ENCODE peak calls at places on chromosomes 6 and 20, in nine cellular contexts. D is upper lobe of right lung; G is ACHN; V is CD4-positive, alpha-beta T cell; K is stimulated activated CD4-positive, alpha-beta T cell treated with anti-CD3 and anti-CD28 coated beads, TNF-alpha, amount 100 ng/mL, for 4 hours; E is NCI-H1105; P is ovary; U is stimulated activated CD8-positive, alpha-beta memory T cell treated with anti-CD3 and anti-CD28 coated beads, Interleukin-12 subunit alpha, Interleukin-12 subunit beta, amount 100 ng/mL, for 4 hours; A is kidney tubule cell. Y is an unnamed sample.

GRCh38 chr20:47784599-47785320 is 521 bp downstream of the SULF2 start:
- DNase-seq in D (no peak), G (peak; percentile 53), V (no peak), K (no peak), E (no peak), P (peak; percentile 49), U (no peak), A (peak; percentile 67), Y (peak; percentile 66)

GRCh38 chr6:115982453-115982852 is 78.2 kb downstream of the FRK start:
- DNase-seq in D (no peak), G (no peak), V (no peak), K (no peak), E (no peak), P (no peak), U (no peak), A (peak; percentile 73), Y (no peak)

GRCh38 chr6:147205690-147206600 is 1.7 kb downstream of the STXBP5 start:
- DNase-seq in D (no peak), G (no peak), V (no peak), K (no peak), E (no peak), P (no peak), U (no peak), A (peak; percentile 10), Y (no peak)

GRCh38 chr6:209432-210103 is 82.7 kb upstream of the DUSP22 start:
- DNase-seq in D (no peak), G (no peak), V (peak; percentile 28), K (no peak), E (no peak), P (no peak), U (no peak), A (no peak), Y (no peak)

GRCh38 chr6:99119109-99120031 is 171.6 kb upstream of the FBXL4 start:
- DNase-seq in D (no peak), G (peak; percentile 54), V (no peak), K (no peak), E (peak; percentile 56), P (no peak), U (no peak), A (peak; percentile 73), Y (peak; percentile 39)

GRCh38 chr6:9795880-9796279 is 619.0 kb downstream of the TFAP2A start:
- DNase-seq in D (no peak), G (no peak), V (no peak), K (no peak), E (no peak), P (no peak), U (no peak), A (no peak), Y (no peak)

GRCh38 chr20:60694763-60695162 is 557.3 kb upstream of the CDH4 start:
- DNase-seq in D (no peak), G (no peak), V (no peak), K (no peak), E (no peak), P (no peak), U (no peak), A (peak; percentile 73), Y (no peak)

GRCh38 chr6:30231067-30231466 is 17.9 kb upstream of the TRIM26 start:
- DNase-seq in D (no peak), G (no peak), V (no peak), K (no peak), E (no peak), P (no peak), U (no peak), A (no peak), Y (no peak)

GRCh38 chr6:45479834-45480696 is 102.3 kb upstream of the SUPT3H start:
- DNase-seq in D (no peak), G (no peak), V (no peak), K (no peak), E (no peak), P (no peak), U (no peak), A (peak; percentile 50), Y (no peak)

GRCh38 chr20:25003002-25003401 is 10.5 kb upstream of the APMAP start:
- DNase-seq in D (no peak), G (no peak), V (no peak), K (no peak), E (no peak), P (no peak), U (no peak), A (no peak), Y (no peak)

GRCh38 chr20:25293507-25293906 is 45.6 kb downstream of the PYGB start:
- DNase-seq in D (no peak), G (no peak), V (no peak), K (no peak), E (no peak), P (no peak), U (no peak), A (no peak), Y (no peak)

GRCh38 chr6:47722178-47722577 is 23.8 kb downstream of the ADGRF4 start:
- DNase-seq in D (no peak), G (no peak), V (no peak), K (no peak), E (no peak), P (no peak), U (no peak), A (no peak), Y (no peak)

GRCh38 chr20:63828545-63828944 is 2.5 kb downstream of the ZBTB46 start:
- DNase-seq in D (no peak), G (no peak), V (no peak), K (no peak), E (no peak), P (no peak), U (no peak), A (no peak), Y (no peak)

GRCh38 chr20:44247131-44247571 is at the start of gene GDAP1L1:
- DNase-seq in D (no peak), G (no peak), V (no peak), K (no peak), E (peak; percentile 35), P (peak; percentile 31), U (no peak), A (no peak), Y (peak; percentile 67)

GRCh38 chr6:163309491-163310026 is 105.0 kb upstream of the QKI start:
- DNase-seq in D (no peak), G (no peak), V (no peak), K (no peak), E (no peak), P (no peak), U (no peak), A (peak; percentile 85), Y (no peak)

GRCh38 chr20:12090920-12091319 is 173.2 kb downstream of the BTBD3 start:
- DNase-seq in D (no peak), G (no peak), V (no peak), K (no peak), E (no peak), P (no peak), U (no peak), A (peak; percentile 19), Y (no peak)

GRCh38 chr6:119204744-119205143 is 126.3 kb upstream of the FAM184A start:
- DNase-seq in D (no peak), G (no peak), V (no peak), K (no peak), E (no peak), P (no peak), U (no peak), A (no peak), Y (no peak)

GRCh38 chr20:18072532-18072931 is 14.8 kb upstream of the OVOL2 start:
- DNase-seq in D (no peak), G (no peak), V (no peak), K (no peak), E (no peak), P (no peak), U (no peak), A (no peak), Y (no peak)

GRCh38 chr6:157605484-157605883 is 217.6 kb upstream of the SNX9 start:
- DNase-seq in D (no peak), G (no peak), V (no peak), K (no peak), E (no peak), P (no peak), U (no peak), A (no peak), Y (no peak)

GRCh38 chr20:46305331-46305972 is 2.8 kb downstream of the CDH22 start:
- DNase-seq in D (no peak), G (no peak), V (no peak), K (no peak), E (no peak), P (no peak), U (no peak), A (no peak), Y (no peak)